ENCODE peak calls at places on chromosomes 11 and 22, in ten cellular contexts. B is cardiac muscle cell, R is neural progenitor cell, E is AG09309, F is kidney, P is tibial artery, O is astrocyte, Z is GM23248, N is NT2/D1, S is SJSA1. A is an unnamed sample.

GRCh38 chr11:73201249-73201648 is 16.8 kb upstream of the P2RY2 start:
- DNase-seq in S (no peak), F (peak), N (no peak), B (no peak), O (no peak), E (no peak), Z (peak), P (peak), R (no peak), A (no peak)

GRCh38 chr11:69880803-69881445 is 61.7 kb upstream of the FGF3 start:
- DNase-seq in F (peak), N (no peak), E (no peak), S (no peak), Z (no peak), O (no peak), R (no peak), B (no peak), P (peak), A (no peak)

GRCh38 chr22:20173720-20174119 is 22.9 kb upstream of the CCDC188 start:
- DNase-seq in S (no peak), R (peak), E (no peak), N (no peak), Z (no peak), O (no peak), F (no peak), P (no peak), B (no peak), A (no peak)

GRCh38 chr11:78310500-78310909 is 107.1 kb downstream of the GAB2 start:
- DNase-seq in E (no peak), S (no peak), R (no peak), B (no peak), F (peak), O (peak), Z (peak), P (peak), N (no peak), A (no peak)

GRCh38 chr11:3949132-3949531 is 93.7 kb downstream of the STIM1 start:
- DNase-seq in Z (no peak), F (no peak), S (no peak), N (no peak), R (no peak), E (no peak), O (no peak), B (no peak), P (no peak), A (no peak)

GRCh38 chr22:42676059-42676607 is 26.9 kb upstream of the CYB5R3 start:
- DNase-seq in E (no peak), B (no peak), N (no peak), Z (peak), S (no peak), F (no peak), O (no peak), R (no peak), P (no peak), A (no peak)

GRCh38 chr11:64074239-64074638 is 38.5 kb downstream of the FLRT1 start:
- DNase-seq in O (no peak), F (no peak), P (no peak), B (no peak), R (no peak), E (no peak), S (no peak), N (no peak), Z (peak), A (no peak)

GRCh38 chr11:17744151-17744940 is 9.8 kb downstream of the KCNC1 start:
- DNase-seq in O (peak), F (peak), P (peak), B (no peak), S (no peak), E (no peak), R (no peak), N (no peak), Z (peak), A (no peak)

GRCh38 chr11:369336-370018 is at the start of gene B4GALNT4:
- DNase-seq in N (no peak), S (no peak), O (no peak), R (peak), F (peak), P (no peak), E (no peak), B (peak), Z (peak), A (no peak)

GRCh38 chr11:99160447-99160846 is 139.7 kb downstream of the CNTN5 start:
- DNase-seq in P (no peak), N (no peak), B (no peak), F (no peak), O (no peak), E (no peak), R (no peak), Z (no peak), S (no peak), A (no peak)

GRCh38 chr11:3642071-3642951 is 519 bp upstream of the ART5 start:
- DNase-seq in F (peak), R (peak), S (peak), Z (peak), N (peak), B (peak), E (no peak), O (peak), P (peak), A (peak)

GRCh38 chr11:33633251-33634003 is 67.2 kb downstream of the C11orf91 start:
- DNase-seq in E (no peak), B (no peak), N (peak), O (peak), F (no peak), P (no peak), S (peak), Z (peak), R (no peak), A (peak)

GRCh38 chr11:102552447-102553200 is 22.1 kb upstream of the MMP7 start:
- DNase-seq in B (peak), P (no peak), R (no peak), S (peak), N (no peak), O (peak), E (peak), Z (no peak), F (no peak), A (no peak)

GRCh38 chr11:122646549-122647340 is 8.8 kb upstream of the UBASH3B start:
- DNase-seq in F (no peak), E (no peak), B (no peak), Z (peak), S (no peak), R (no peak), O (peak), P (no peak), N (no peak), A (no peak)

GRCh38 chr11:24642648-24643047 is 145.8 kb downstream of the LUZP2 start:
- DNase-seq in Z (no peak), P (no peak), O (no peak), E (no peak), R (no peak), F (no peak), S (no peak), N (no peak), B (no peak), A (no peak)

GRCh38 chr11:2558402-2558801 is 113.6 kb downstream of the KCNQ1 start:
- DNase-seq in F (peak), S (no peak), N (no peak), R (no peak), O (no peak), P (peak), Z (no peak), B (no peak), E (no peak), A (no peak)

GRCh38 chr11:100872951-100873350 is 185.9 kb downstream of the ARHGAP42 start:
- DNase-seq in R (no peak), S (no peak), B (no peak), P (no peak), Z (peak), E (no peak), F (no peak), N (no peak), O (no peak), A (no peak)

GRCh38 chr22:31345331-31346254 is 553 bp downstream of the PATZ1 start:
- DNase-seq in O (peak), S (peak), Z (peak), B (peak), F (peak), R (peak), P (peak), N (no peak), E (no peak), A (no peak)

GRCh38 chr22:47154621-47155081 is 392.2 kb downstream of the TBC1D22A start:
- DNase-seq in R (no peak), F (no peak), P (no peak), Z (peak), S (peak), B (peak), E (peak), N (no peak), O (peak), A (no peak)
- H3K4me3 ChIP-seq in R (no peak), F (no peak), P (peak), Z (peak), S (no peak), B (no peak), E (peak), N (no peak), O (peak), A (peak)

DNA sequence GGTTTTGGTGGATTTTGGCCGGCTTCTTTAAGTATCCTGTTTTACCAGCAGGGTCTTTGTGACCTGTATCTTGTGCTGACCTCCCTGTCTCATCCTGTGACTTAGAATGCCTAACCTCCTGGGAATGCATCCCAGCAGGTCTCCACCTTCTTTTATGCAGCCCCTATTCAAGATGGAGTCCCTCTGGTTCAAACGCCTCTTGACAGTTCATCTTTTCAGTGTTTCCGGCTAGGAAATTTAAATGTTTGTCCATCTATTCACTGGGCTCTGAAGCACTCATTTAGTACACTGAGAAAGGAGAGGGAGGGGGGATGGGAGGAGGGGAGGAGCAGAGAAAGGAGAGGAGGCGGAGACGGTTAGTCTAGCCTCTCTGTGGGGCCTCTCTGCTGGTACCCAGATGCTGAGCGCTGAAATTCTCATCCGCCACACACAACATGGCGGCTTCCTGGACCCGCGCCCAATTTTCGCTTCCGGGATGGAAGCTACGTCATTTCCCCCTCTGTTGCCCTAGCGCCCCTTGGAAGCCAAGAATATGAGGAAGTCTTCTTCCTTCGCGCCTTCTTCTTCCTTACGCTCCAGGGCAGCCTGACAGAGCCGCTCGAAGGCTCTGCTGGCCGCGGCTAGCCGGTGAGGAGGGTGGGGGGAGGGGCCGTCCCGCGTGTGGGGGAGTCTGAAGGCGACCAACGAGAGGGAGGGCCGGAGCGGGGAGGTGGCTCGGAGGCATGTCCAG is 69.0 kb upstream of the SYT13 start:
- DNase-seq in P (peak), F (peak), O (peak), Z (peak), N (peak), B (peak), R (peak), E (no peak), S (no peak), A (peak)
- H3K4me3 ChIP-seq in P (peak), F (peak), O (peak), Z (peak), N (peak), B (peak), R (peak), E (peak), S (peak), A (peak)

GRCh38 chr11:19347911-19348310 is 107.2 kb upstream of the E2F8 start:
- DNase-seq in S (no peak), O (no peak), R (peak), B (no peak), F (no peak), N (no peak), Z (no peak), P (no peak), E (no peak), A (no peak)

GRCh38 chr11:19345848-19346681 is 105.3 kb upstream of the E2F8 start:
- DNase-seq in Z (peak), O (no peak), P (no peak), B (peak), N (no peak), S (no peak), E (no peak), R (peak), F (peak), A (no peak)

GRCh38 chr11:19342036-19342435 is 101.3 kb upstream of the E2F8 start:
- DNase-seq in B (no peak), N (no peak), P (no peak), S (no peak), E (no peak), F (no peak), R (no peak), O (no peak), Z (no peak), A (no peak)

GRCh38 chr11:19344661-19345518 is 104.1 kb upstream of the E2F8 start:
- DNase-seq in O (no peak), B (peak), F (peak), R (peak), P (peak), N (peak), Z (peak), E (no peak), S (no peak), A (no peak)

DNA sequence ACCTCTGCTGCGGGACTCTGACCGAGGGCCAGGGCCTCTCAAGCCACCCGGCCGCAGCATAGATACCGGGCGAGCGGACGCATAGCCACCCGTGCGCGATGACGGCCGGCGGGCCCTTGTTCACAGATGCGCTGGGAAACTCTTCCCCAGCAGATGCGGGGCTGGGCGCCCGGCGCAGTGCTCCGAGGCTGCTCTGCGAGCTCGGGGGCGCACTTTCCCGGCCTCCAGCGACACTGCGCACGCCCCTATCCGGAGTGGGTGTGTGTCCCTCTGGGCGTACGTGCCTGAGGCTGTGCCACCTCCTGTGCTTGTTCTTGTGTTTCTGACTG is 104.7 kb upstream of the E2F8 start:
- DNase-seq in R (peak), F (peak), P (no peak), N (no peak), B (peak), Z (peak), O (no peak), S (no peak), E (no peak), A (no peak)
- H3K4me3 ChIP-seq in R (peak), F (peak), P (peak), N (peak), B (peak), Z (peak), O (peak), S (no peak), E (no peak), A (no peak)

GRCh38 chr11:104776501-104777170 is 121.6 kb downstream of the CASP12 start:
- DNase-seq in P (no peak), R (no peak), B (no peak), F (no peak), E (no peak), N (no peak), O (peak), S (no peak), Z (no peak), A (no peak)

GRCh38 chr11:104774578-104774977 is 123.7 kb downstream of the CASP12 start:
- DNase-seq in F (no peak), N (no peak), R (no peak), Z (no peak), E (no peak), S (no peak), B (no peak), O (no peak), P (no peak), A (no peak)

GRCh38 chr11:104772806-104773241 is 125.4 kb downstream of the CASP12 start:
- DNase-seq in Z (peak), O (peak), R (no peak), N (no peak), B (no peak), F (no peak), S (peak), E (peak), P (no peak), A (peak)

GRCh38 chr11:104771782-104772181 is 126.5 kb downstream of the CASP12 start:
- DNase-seq in R (no peak), F (no peak), S (no peak), N (no peak), Z (no peak), O (peak), P (no peak), E (no peak), B (no peak), A (no peak)
- H3K4me3 ChIP-seq in R (no peak), F (no peak), S (no peak), N (no peak), Z (no peak), O (no peak), P (no peak), E (no peak), B (no peak), A (no peak)

GRCh38 chr11:61975638-61976419 is 8.4 kb upstream of the FTH1 start:
- DNase-seq in P (peak), Z (no peak), N (no peak), F (no peak), B (no peak), O (no peak), R (no peak), E (no peak), S (no peak), A (no peak)
- H3K4me3 ChIP-seq in P (no peak), Z (no peak), N (no peak), F (no peak), B (no peak), O (no peak), R (no peak), E (no peak), S (no peak), A (no peak)

GRCh38 chr11:82899191-82899820 is 924 bp downstream of the PRCP start:
- DNase-seq in S (no peak), F (no peak), R (no peak), O (no peak), Z (peak), P (no peak), E (no peak), N (no peak), B (no peak), A (no peak)
- H3K4me3 ChIP-seq in S (peak), F (peak), R (peak), O (peak), Z (peak), P (peak), E (peak), N (peak), B (peak), A (peak)

DNA sequence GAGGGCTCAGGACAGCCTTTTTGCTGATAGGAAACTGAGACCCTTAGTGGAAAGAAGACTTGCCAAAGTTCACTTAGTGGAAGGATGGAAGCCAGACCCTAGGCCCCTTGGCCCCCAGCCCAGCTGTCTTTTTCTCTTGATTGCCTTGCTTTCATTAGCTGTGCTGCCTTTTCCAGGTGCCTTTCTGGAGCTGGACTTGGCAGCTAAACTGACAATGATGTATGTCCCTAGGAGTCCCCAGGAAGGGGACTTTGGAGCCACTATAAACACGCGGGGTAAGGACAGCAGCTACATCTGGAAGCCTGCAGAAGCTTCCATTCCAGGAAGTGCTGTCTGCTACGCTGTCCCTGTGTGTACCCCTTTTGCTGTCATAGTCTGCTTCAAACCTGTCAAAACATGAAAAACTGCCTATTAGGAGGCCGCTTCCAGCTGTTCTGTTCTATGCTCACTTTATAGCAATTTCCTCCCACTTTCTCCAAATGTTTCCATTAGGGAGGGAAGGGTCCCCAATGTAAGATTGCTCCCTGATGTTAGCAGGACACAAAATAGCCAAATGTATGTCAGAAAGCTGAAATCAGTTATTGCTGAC is 153.3 kb upstream of the RAG2 start:
- DNase-seq in F (no peak), B (no peak), N (no peak), P (no peak), E (no peak), R (no peak), O (no peak), S (no peak), Z (no peak), A (no peak)
- H3K4me3 ChIP-seq in F (no peak), B (no peak), N (no peak), P (no peak), E (no peak), R (no peak), O (no peak), S (no peak), Z (no peak), A (no peak)

DNA sequence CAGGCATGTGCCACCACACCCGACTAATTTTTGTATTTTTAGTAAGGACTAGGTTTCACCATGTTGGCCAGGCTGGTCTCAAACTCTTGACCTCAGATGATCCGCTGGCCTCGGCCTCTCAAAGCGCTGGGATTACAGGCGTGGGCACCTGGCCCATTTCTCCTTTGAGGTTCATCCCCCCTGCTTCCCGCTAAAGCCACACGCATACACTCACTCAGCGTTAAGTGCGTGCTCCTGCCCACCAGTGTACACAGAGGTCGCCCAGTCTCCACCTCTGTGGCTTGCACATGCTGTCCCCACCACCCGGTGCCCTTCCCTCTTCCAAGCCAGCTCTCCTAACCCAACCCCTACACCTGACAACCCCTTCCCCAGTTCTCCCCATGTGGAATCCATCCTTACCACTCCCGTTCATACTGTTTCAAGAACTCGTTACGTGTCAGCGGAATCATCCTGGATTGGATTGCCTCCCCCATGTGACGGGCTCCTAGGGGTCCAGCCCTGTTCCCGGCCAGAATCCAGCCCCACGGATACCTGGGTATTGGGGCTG is 15.7 kb upstream of the CYTH4 start:
- DNase-seq in P (no peak), F (no peak), R (no peak), E (no peak), B (no peak), O (no peak), N (no peak), Z (no peak), S (no peak), A (no peak)
- H3K4me3 ChIP-seq in P (no peak), F (no peak), R (no peak), E (peak), B (no peak), O (peak), N (no peak), Z (peak), S (no peak), A (peak)

DNA sequence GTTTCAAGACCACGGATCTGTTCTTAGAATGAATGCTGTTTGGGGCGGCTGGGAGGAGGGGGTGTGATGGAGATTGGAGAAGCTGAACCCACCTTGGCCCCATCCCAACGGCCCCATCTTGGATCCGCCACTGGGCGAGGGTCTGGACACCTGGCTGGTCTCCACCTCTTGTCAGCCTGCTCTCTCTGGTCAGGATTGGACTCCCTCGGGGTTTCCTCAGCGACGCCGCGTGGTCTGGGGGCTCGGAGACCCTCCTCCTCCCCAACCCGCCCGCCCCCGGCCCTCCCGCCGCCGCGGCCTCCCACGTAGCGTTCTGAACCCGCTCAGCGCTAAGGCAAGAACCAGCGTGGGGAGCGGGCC is 4.3 kb upstream of the FLI1 start:
- DNase-seq in O (no peak), P (no peak), N (no peak), F (no peak), E (no peak), R (peak), S (no peak), B (no peak), Z (no peak), A (no peak)
- H3K4me3 ChIP-seq in O (no peak), P (peak), N (no peak), F (no peak), E (no peak), R (peak), S (no peak), B (peak), Z (peak), A (no peak)